ENCODE peak calls at places on chromosomes 16 and 17, in four cellular contexts. O is mucosa of descending colon, E is endodermal cell, H is heart right ventricle. J is an unnamed sample. For H3K4me1, the result is how much of the 10 kb centered on the place peaks cover.

GRCh38 chr17:77129568-77130301 is 11.0 kb upstream of the SEC14L1 start:
- DNase-seq in O (no peak), E (peak), H (peak), J (no peak)

GRCh38 chr17:37541880-37542675 is 52.4 kb downstream of the DUSP14 start:
- DNase-seq in O (no peak), E (no peak), H (no peak), J (no peak)

GRCh38 chr16:56257260-56257659 is 66.0 kb downstream of the GNAO1 start:
- DNase-seq in O (peak), E (no peak), H (peak), J (no peak)

GRCh38 chr16:30972872-30973271 is 12.1 kb upstream of the HSD3B7 start:
- DNase-seq in O (no peak), E (peak), H (no peak), J (no peak)

GRCh38 chr16:87457724-87458423 is 35.0 kb downstream of the ZCCHC14 start:
- DNase-seq in O (no peak), E (peak), H (no peak), J (no peak)

GRCh38 chr17:3937359-3937758 is 21.1 kb upstream of the P2RX1 start:
- DNase-seq in O (no peak), E (no peak), H (no peak), J (no peak)

GRCh38 chr17:2776589-2777241 is 19.5 kb upstream of the RAP1GAP2 start:
- DNase-seq in O (no peak), E (peak), H (no peak), J (peak)

GRCh38 chr17:77887464-77888241 is 70.8 kb upstream of the TNRC6C start:
- DNase-seq in O (peak), E (no peak), H (peak), J (peak)

GRCh38 chr16:67088551-67088950 is 21.2 kb upstream of the PHAF1 start:
- DNase-seq in O (no peak), E (no peak), H (no peak), J (no peak)

GRCh38 chr16:31099860-31100638 is 5.5 kb upstream of the VKORC1 start:
- DNase-seq in O (no peak), E (no peak), H (no peak), J (peak)

GRCh38 chr17:42179911-42180410 is 981 bp downstream of the KCNH4 start:
- DNase-seq in O (no peak), E (peak), H (peak), J (no peak)

GRCh38 chr17:74566132-74566753 is 1.1 kb downstream of the CD300H start:
- DNase-seq in O (no peak), E (peak), H (no peak), J (peak)

GRCh38 chr16:5036228-5037156 is 2.8 kb upstream of the NAGPA start:
- DNase-seq in O (no peak), E (peak), H (no peak), J (no peak)

GRCh38 chr17:68198931-68199836 is 48.7 kb upstream of the AMZ2 start:
- DNase-seq in O (peak), E (peak), H (no peak), J (peak)

GRCh38 chr17:29597361-29598172 is 4.6 kb downstream of the ANKRD13B start:
- DNase-seq in O (no peak), E (peak), H (peak), J (no peak)

GRCh38 chr17:74641224-74641948 is 17.8 kb upstream of the CD300E start:
- DNase-seq in O (no peak), E (no peak), H (no peak), J (no peak)

GRCh38 chr16:23182675-23183485 is at the start of gene SCNN1G:
- DNase-seq in O (no peak), E (peak), H (no peak), J (peak)

GRCh38 chr16:65975049-65975708 is 391.3 kb upstream of the CDH5 start:
- DNase-seq in O (no peak), E (peak), H (no peak), J (no peak)

GRCh38 chr17:50817838-50818237 is 17.5 kb upstream of the WFIKKN2 start:
- DNase-seq in O (no peak), E (peak), H (no peak), J (no peak)

GRCh38 chr16:21613361-21613760 is 14.0 kb downstream of the METTL9 start:
- DNase-seq in O (no peak), E (no peak), H (no peak), J (no peak)

GRCh38 chr17:3799181-3799627 is 1.8 kb downstream of the ITGAE start:
- DNase-seq in O (no peak), E (peak), H (no peak), J (no peak)

GRCh38 chr16:4384497-4384896 is 12.8 kb downstream of the VASN start:
- DNase-seq in O (peak), E (no peak), H (no peak), J (no peak)

GRCh38 chr16:14511798-14512131 is 118.3 kb downstream of the PARN start:
- DNase-seq in O (no peak), E (no peak), H (no peak), J (no peak)

GRCh38 chr17:78358538-78359215 is 1.2 kb downstream of the SOCS3 start:
- DNase-seq in O (peak), E (peak), H (no peak), J (no peak)

GRCh38 chr16:3949946-3950342 is 69.4 kb upstream of the CREBBP start:
- DNase-seq in O (no peak), E (no peak), H (no peak), J (no peak)

GRCh38 chr17:82194765-82195164 is 17.9 kb downstream of the CCDC57 start:
- DNase-seq in O (no peak), E (no peak), H (no peak), J (no peak)

GRCh38 chr16:51151951-51152663 is 1.0 kb upstream of the SALL1 start:
- DNase-seq in O (no peak), E (peak), H (peak), J (no peak)
- H3K4me1 ChIP-seq in O (under half), E (under half), H (under half), J (under half)

GRCh38 chr16:10938844-10939648 is 3.2 kb downstream of the DEXI start:
- DNase-seq in O (no peak), E (no peak), H (no peak), J (no peak)
- H3K4me3 ChIP-seq in O (no peak), E (peak), H (peak), J (no peak)

DNA sequence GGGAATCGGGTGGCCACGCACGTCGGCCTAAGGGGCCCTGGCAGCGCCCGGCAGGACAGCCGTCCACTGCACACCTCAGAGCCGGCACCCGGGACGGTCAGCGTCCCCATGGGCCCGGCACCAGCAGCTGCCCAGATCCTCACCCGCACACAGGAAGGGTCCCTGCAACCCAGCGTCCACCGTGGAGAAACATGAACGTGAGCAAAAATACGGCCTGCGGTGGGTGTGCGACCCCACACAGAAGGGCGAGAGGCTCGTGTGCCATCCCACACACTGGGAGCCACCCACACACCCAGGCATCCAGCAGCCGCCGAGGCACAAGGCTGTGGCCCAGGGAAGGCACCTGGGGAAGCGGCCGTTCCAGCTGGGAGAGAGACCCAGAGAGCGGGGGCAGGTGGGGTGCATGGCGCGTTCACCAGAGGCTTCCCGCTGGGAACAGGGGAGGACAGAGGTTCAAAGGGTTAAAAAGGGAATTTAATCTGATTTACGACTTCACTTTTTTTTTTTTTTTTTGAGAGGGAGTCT is 6.4 kb downstream of the PIEZO1 start:
- DNase-seq in O (peak), E (no peak), H (no peak), J (no peak)
- H3K4me1 ChIP-seq in O (half or more), E (under half), H (under half), J (half or more)

GRCh38 chr17:39237586-39237985 is 11.8 kb upstream of the STAC2 start:
- DNase-seq in O (no peak), E (no peak), H (no peak), J (no peak)

GRCh38 chr17:39239640-39240314 is 14.0 kb upstream of the STAC2 start:
- DNase-seq in O (peak), E (peak), H (no peak), J (peak)

GRCh38 chr17:39243155-39243554 is 17.4 kb upstream of the STAC2 start:
- DNase-seq in O (no peak), E (peak), H (no peak), J (no peak)

GRCh38 chr17:39244016-39244599 is 18.4 kb upstream of the STAC2 start:
- DNase-seq in O (no peak), E (peak), H (no peak), J (no peak)

GRCh38 chr17:39240631-39241030 is 14.9 kb upstream of the STAC2 start:
- DNase-seq in O (no peak), E (no peak), H (no peak), J (no peak)
- H3K4me3 ChIP-seq in O (no peak), E (no peak), H (no peak), J (no peak)

DNA sequence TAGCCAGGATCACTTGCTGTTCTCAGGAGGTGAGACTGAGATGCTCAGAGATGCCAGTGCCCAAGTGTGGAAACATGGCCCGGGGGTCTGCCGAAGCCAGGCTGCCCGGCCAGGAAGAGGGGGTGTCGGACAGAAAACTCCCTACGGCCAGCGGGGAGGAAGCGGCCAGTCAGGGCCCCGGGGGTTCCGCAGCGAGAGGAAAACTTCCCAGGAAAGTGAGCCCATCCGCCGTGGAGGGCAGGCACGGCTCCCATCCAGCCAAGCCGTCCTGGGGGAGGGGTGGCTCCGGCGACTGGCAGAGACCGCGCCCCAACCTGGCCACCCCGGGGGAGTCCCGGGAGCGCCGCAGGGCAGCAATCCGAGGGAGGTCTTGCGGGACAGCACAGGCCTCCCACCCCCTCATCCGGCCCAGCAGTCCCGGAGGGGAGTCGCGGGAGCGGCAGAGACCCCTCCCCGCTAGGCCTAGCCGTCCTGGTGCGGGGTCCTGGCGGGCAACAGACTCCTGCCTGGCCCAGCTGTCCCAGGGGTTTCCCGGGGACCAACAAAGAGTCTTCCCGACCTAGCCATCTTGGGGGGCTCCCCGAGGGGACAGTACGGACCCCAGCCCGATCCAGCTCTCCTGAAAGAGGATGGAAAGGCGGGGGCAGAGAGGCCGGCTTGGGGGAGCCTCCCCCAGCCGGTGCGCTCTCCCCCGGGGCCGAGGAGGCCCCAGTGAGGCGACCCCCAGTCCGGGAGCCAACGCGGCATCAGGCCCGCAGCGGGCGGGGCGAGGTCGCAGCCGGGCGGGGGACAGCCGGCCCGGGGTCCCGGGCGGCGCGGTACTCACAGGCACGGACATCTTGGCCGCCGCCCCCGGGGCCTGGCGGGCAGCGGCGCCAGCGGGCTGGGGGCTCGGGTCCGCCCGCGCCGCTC is 13.8 kb upstream of the BCAR1 start:
- DNase-seq in O (peak), E (peak), H (peak), J (no peak)
- H3K4me1 ChIP-seq in O (half or more), E (under half), H (half or more), J (half or more)

DNA sequence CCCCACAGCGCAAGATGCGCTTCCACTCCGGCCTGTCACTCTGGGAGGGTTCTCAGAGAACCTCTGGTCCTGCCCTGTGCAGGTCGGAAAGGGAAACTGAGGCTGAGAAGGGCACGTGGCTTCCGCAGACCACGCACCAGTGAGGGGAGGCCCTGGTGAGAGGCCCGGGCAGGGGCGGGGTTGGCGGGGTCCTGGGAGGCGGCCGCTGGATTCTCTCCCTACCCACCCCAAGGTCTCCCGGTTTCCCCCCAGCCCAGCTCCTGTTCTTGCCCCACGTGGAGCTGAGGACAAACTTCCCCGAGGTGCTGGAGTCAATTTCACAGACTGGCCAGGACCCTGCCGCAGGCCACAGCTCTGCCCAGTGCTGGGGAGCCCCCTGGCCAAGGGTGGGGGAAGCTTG is 11.5 kb downstream of the CCL17 start:
- DNase-seq in O (no peak), E (no peak), H (no peak), J (peak)
- H3K4me3 ChIP-seq in O (no peak), E (no peak), H (no peak), J (no peak)